ENCODE peak calls at places on chromosomes 7 and 10, in nine cellular contexts. One of them, this sample, is unnamed.

GRCh38 chr10:97129666-97130065 is 56.1 kb downstream of the SLIT1 start:
- DNase-seq in H9: no peak
- DNase-seq in fibroblast of lung: peak; percentile 3
- DNase-seq in IMR-90: no peak
- DNase-seq in H1: no peak
- DNase-seq in keratinocyte: no peak
- DNase-seq in colonic mucosa: no peak
- DNase-seq in kidney: peak; percentile 54
- DNase-seq in MM.1S: no peak
- DNase-seq in this sample: no peak

GRCh38 chr10:71978476-71978875 is 14.3 kb downstream of the CHST3 start:
- DNase-seq in colonic mucosa: no peak
- DNase-seq in H9: peak; percentile 62
- DNase-seq in fibroblast of lung: no peak
- DNase-seq in MM.1S: no peak
- DNase-seq in kidney: no peak
- DNase-seq in H1: no peak
- DNase-seq in keratinocyte: no peak
- DNase-seq in IMR-90: no peak
- DNase-seq in this sample: no peak

GRCh38 chr7:2931034-2931415 is 86.9 kb upstream of the GNA12 start:
- DNase-seq in MM.1S: no peak
- DNase-seq in H9: no peak
- DNase-seq in IMR-90: no peak
- DNase-seq in fibroblast of lung: no peak
- DNase-seq in colonic mucosa: no peak
- DNase-seq in keratinocyte: no peak
- DNase-seq in kidney: peak; percentile 30
- DNase-seq in H1: no peak
- DNase-seq in this sample: no peak

GRCh38 chr7:134826105-134826504 is 46.7 kb downstream of the CALD1 start:
- DNase-seq in fibroblast of lung: peak; percentile 97
- DNase-seq in keratinocyte: no peak
- DNase-seq in colonic mucosa: no peak
- DNase-seq in H9: no peak
- DNase-seq in IMR-90: peak; percentile 91
- DNase-seq in H1: no peak
- DNase-seq in kidney: no peak
- DNase-seq in MM.1S: no peak
- DNase-seq in this sample: peak; percentile 59

GRCh38 chr7:64640504-64640903 is 25.4 kb upstream of the ZNF107 start:
- DNase-seq in H1: no peak
- DNase-seq in MM.1S: no peak
- DNase-seq in colonic mucosa: no peak
- DNase-seq in keratinocyte: no peak
- DNase-seq in fibroblast of lung: no peak
- DNase-seq in H9: no peak
- DNase-seq in kidney: no peak
- DNase-seq in IMR-90: no peak
- DNase-seq in this sample: no peak

GRCh38 chr7:130363156-130363847 is 17.0 kb upstream of the CPA1 start:
- DNase-seq in colonic mucosa: no peak
- DNase-seq in IMR-90: peak; percentile 99
- DNase-seq in H9: no peak
- DNase-seq in H1: no peak
- DNase-seq in kidney: no peak
- DNase-seq in fibroblast of lung: peak; percentile 100
- DNase-seq in MM.1S: no peak
- DNase-seq in keratinocyte: peak; percentile 99
- DNase-seq in this sample: peak; percentile 87

GRCh38 chr10:78802866-78803265 is 265.9 kb upstream of the ZMIZ1 start:
- DNase-seq in MM.1S: no peak
- DNase-seq in H9: no peak
- DNase-seq in fibroblast of lung: peak; percentile 64
- DNase-seq in kidney: peak; percentile 84
- DNase-seq in keratinocyte: no peak
- DNase-seq in H1: no peak
- DNase-seq in colonic mucosa: peak; percentile 32
- DNase-seq in IMR-90: peak; percentile 79
- DNase-seq in this sample: peak; percentile 84

GRCh38 chr10:62153191-62153590 is 115.5 kb downstream of the RTKN2 start:
- DNase-seq in fibroblast of lung: peak; percentile 51
- DNase-seq in IMR-90: peak; percentile 85
- DNase-seq in keratinocyte: no peak
- DNase-seq in colonic mucosa: no peak
- DNase-seq in H9: no peak
- DNase-seq in H1: no peak
- DNase-seq in kidney: no peak
- DNase-seq in MM.1S: no peak
- DNase-seq in this sample: peak; percentile 78

GRCh38 chr10:78685466-78686163 is 383.2 kb upstream of the ZMIZ1 start:
- DNase-seq in H9: no peak
- DNase-seq in colonic mucosa: no peak
- DNase-seq in fibroblast of lung: peak; percentile 56
- DNase-seq in keratinocyte: no peak
- DNase-seq in H1: no peak
- DNase-seq in IMR-90: peak; percentile 38
- DNase-seq in MM.1S: no peak
- DNase-seq in kidney: no peak
- DNase-seq in this sample: no peak

GRCh38 chr7:36949711-36950600 is 225.7 kb upstream of the AOAH start:
- DNase-seq in IMR-90: no peak
- DNase-seq in H1: no peak
- DNase-seq in keratinocyte: no peak
- DNase-seq in fibroblast of lung: no peak
- DNase-seq in H9: no peak
- DNase-seq in colonic mucosa: peak; percentile 50
- DNase-seq in kidney: no peak
- DNase-seq in MM.1S: no peak
- DNase-seq in this sample: no peak

DNA sequence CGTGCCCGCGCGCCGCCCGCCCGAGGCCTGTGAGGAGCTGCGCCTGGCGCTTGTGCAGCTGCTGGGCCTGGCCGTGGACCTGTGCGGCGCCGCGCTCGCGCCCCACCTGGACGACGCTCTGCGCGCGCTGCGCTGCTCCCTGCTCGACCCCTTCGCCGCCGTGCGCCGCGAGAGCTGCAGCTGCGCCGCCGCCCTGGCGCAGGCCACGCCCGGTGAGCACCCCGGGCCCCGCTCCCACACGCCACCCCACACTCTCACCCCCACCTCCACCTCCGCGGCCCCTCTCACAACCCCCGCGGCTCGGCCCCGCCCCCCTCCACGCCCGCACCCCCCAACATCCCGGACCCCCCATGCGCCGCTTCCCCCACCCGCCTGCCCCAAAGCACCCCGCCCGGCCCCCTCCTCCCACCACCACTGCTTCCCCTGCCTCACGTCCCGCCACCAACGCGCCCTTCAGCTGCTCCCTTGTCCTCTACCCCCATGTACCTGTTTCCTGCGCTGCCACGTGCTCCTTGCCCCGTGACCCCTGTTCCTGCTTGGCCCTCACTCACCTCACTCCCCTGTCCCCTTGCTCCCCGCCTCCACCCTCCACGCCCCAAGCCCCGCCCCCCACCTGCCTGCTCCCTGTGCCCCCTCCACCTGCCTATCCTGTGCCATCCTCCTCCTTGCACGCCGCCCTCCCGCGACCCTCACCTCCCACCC is at the start of gene PRKAR1B:
- DNase-seq in keratinocyte: no peak
- DNase-seq in kidney: no peak
- DNase-seq in H1: peak; percentile 62
- DNase-seq in IMR-90: no peak
- DNase-seq in fibroblast of lung: no peak
- DNase-seq in colonic mucosa: peak; percentile 72
- DNase-seq in MM.1S: peak; percentile 40
- DNase-seq in H9: peak; percentile 62
- DNase-seq in this sample: peak; percentile 60
- H3K4me1 ChIP-seq in keratinocyte: peaks cover 18% of the 10 kb centered on the region
- H3K4me1 ChIP-seq in kidney: peaks cover 21% of the 10 kb centered on the region
- H3K4me1 ChIP-seq in H1: peaks cover 9% of the 10 kb centered on the region
- H3K4me1 ChIP-seq in IMR-90: peaks cover 17% of the 10 kb centered on the region
- H3K4me1 ChIP-seq in fibroblast of lung: peaks cover 11% of the 10 kb centered on the region
- H3K4me1 ChIP-seq in colonic mucosa: peaks cover 6% of the 10 kb centered on the region
- H3K4me1 ChIP-seq in MM.1S: peaks cover 11% of the 10 kb centered on the region
- H3K4me1 ChIP-seq in H9: no peaks in the 10 kb centered on the region
- H3K4me1 ChIP-seq in this sample: peaks cover 16% of the 10 kb centered on the region

GRCh38 chr7:158265743-158266080 is 321.9 kb downstream of the PTPRN2 start:
- DNase-seq in kidney: no peak
- DNase-seq in H9: no peak
- DNase-seq in fibroblast of lung: no peak
- DNase-seq in IMR-90: no peak
- DNase-seq in keratinocyte: no peak
- DNase-seq in MM.1S: no peak
- DNase-seq in H1: no peak
- DNase-seq in colonic mucosa: no peak
- DNase-seq in this sample: no peak
- H3K9me3 ChIP-seq in kidney: no peaks in the 10 kb centered on the region
- H3K9me3 ChIP-seq in H9: no peaks in the 10 kb centered on the region
- H3K9me3 ChIP-seq in fibroblast of lung: peaks cover 12% of the 10 kb centered on the region
- H3K9me3 ChIP-seq in IMR-90: peaks cover 74% of the 10 kb centered on the region
- H3K9me3 ChIP-seq in keratinocyte: peaks cover 32% of the 10 kb centered on the region
- H3K9me3 ChIP-seq in MM.1S: no peaks in the 10 kb centered on the region
- H3K9me3 ChIP-seq in H1: peaks cover 77% of the 10 kb centered on the region
- H3K9me3 ChIP-seq in colonic mucosa: no peaks in the 10 kb centered on the region
- H3K9me3 ChIP-seq in this sample: no peaks in the 10 kb centered on the region

GRCh38 chr7:116229359-116229758 is 19.0 kb downstream of the TES start:
- DNase-seq in kidney: no peak
- DNase-seq in H9: no peak
- DNase-seq in fibroblast of lung: no peak
- DNase-seq in MM.1S: peak; percentile 72
- DNase-seq in keratinocyte: no peak
- DNase-seq in H1: no peak
- DNase-seq in colonic mucosa: no peak
- DNase-seq in IMR-90: no peak
- DNase-seq in this sample: no peak

GRCh38 chr7:116228241-116228640 is 17.9 kb downstream of the TES start:
- DNase-seq in H1: no peak
- DNase-seq in MM.1S: no peak
- DNase-seq in kidney: no peak
- DNase-seq in H9: no peak
- DNase-seq in IMR-90: no peak
- DNase-seq in fibroblast of lung: no peak
- DNase-seq in keratinocyte: no peak
- DNase-seq in colonic mucosa: no peak
- DNase-seq in this sample: no peak

GRCh38 chr7:116225860-116226259 is 15.5 kb downstream of the TES start:
- DNase-seq in kidney: no peak
- DNase-seq in H1: no peak
- DNase-seq in H9: no peak
- DNase-seq in keratinocyte: no peak
- DNase-seq in fibroblast of lung: no peak
- DNase-seq in MM.1S: no peak
- DNase-seq in IMR-90: no peak
- DNase-seq in colonic mucosa: no peak
- DNase-seq in this sample: no peak

GRCh38 chr7:116226664-116227063 is 16.3 kb downstream of the TES start:
- DNase-seq in colonic mucosa: no peak
- DNase-seq in H1: no peak
- DNase-seq in keratinocyte: no peak
- DNase-seq in MM.1S: no peak
- DNase-seq in IMR-90: peak; percentile 7
- DNase-seq in kidney: no peak
- DNase-seq in fibroblast of lung: no peak
- DNase-seq in H9: no peak
- DNase-seq in this sample: no peak

DNA sequence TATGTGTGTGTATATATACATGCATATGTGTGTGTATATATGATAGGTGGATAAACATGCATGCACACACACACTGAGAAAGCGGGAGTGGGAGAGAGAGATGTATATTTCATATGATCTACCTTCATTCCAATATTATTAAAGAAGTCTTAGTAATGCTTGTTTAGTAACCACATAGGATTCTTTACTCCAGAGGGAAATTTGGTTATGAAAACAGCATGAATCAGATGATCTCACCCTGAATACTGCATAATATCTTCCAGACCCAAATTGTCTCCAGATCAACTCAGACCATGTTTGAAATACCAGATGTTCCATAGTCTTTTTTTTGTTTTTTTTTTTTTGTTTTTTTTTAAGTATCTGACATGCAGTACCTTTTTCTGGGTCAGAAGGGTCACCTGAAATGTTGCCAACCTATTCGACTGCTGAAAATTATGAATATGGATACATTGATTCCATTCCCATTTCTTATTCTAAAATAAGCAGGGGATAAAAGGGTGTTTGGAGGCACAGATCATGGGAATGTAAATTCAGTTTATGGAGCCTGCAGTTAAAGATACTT is 17.4 kb downstream of the TES start:
- DNase-seq in MM.1S: no peak
- DNase-seq in colonic mucosa: no peak
- DNase-seq in kidney: no peak
- DNase-seq in IMR-90: peak; percentile 94
- DNase-seq in H1: no peak
- DNase-seq in H9: no peak
- DNase-seq in fibroblast of lung: peak; percentile 94
- DNase-seq in keratinocyte: no peak
- DNase-seq in this sample: peak; percentile 93
- H3K9ac ChIP-seq in MM.1S: no peak overlapping the region
- H3K9ac ChIP-seq in colonic mucosa: no peak overlapping the region
- H3K9ac ChIP-seq in kidney: no peak overlapping the region
- H3K9ac ChIP-seq in IMR-90: no peak overlapping the region
- H3K9ac ChIP-seq in H1: no peak overlapping the region
- H3K9ac ChIP-seq in H9: no peak overlapping the region
- H3K9ac ChIP-seq in fibroblast of lung: no peak overlapping the region
- H3K9ac ChIP-seq in keratinocyte: no peak overlapping the region
- H3K9ac ChIP-seq in this sample: no peak overlapping the region

GRCh38 chr10:127015373-127015772 is 110.1 kb downstream of the DOCK1 start:
- DNase-seq in fibroblast of lung: no peak
- DNase-seq in colonic mucosa: no peak
- DNase-seq in H9: no peak
- DNase-seq in IMR-90: no peak
- DNase-seq in kidney: no peak
- DNase-seq in MM.1S: no peak
- DNase-seq in H1: no peak
- DNase-seq in keratinocyte: no peak
- DNase-seq in this sample: no peak

GRCh38 chr10:127016331-127016730 is 111.1 kb downstream of the DOCK1 start:
- DNase-seq in H1: no peak
- DNase-seq in fibroblast of lung: no peak
- DNase-seq in keratinocyte: no peak
- DNase-seq in kidney: no peak
- DNase-seq in colonic mucosa: no peak
- DNase-seq in IMR-90: no peak
- DNase-seq in H9: no peak
- DNase-seq in MM.1S: no peak
- DNase-seq in this sample: no peak

GRCh38 chr10:127013696-127014095 is 108.5 kb downstream of the DOCK1 start:
- DNase-seq in H1: no peak
- DNase-seq in colonic mucosa: peak; percentile 28
- DNase-seq in keratinocyte: no peak
- DNase-seq in H9: no peak
- DNase-seq in fibroblast of lung: no peak
- DNase-seq in kidney: no peak
- DNase-seq in MM.1S: no peak
- DNase-seq in IMR-90: no peak
- DNase-seq in this sample: no peak

GRCh38 chr10:127013251-127013656 is 108.0 kb downstream of the DOCK1 start:
- DNase-seq in H1: no peak
- DNase-seq in H9: no peak
- DNase-seq in keratinocyte: no peak
- DNase-seq in fibroblast of lung: no peak
- DNase-seq in IMR-90: no peak
- DNase-seq in kidney: no peak
- DNase-seq in colonic mucosa: peak; percentile 80
- DNase-seq in MM.1S: no peak
- DNase-seq in this sample: no peak

GRCh38 chr10:127014671-127015070 is 109.4 kb downstream of the DOCK1 start:
- DNase-seq in MM.1S: no peak
- DNase-seq in H1: no peak
- DNase-seq in H9: no peak
- DNase-seq in colonic mucosa: no peak
- DNase-seq in kidney: no peak
- DNase-seq in fibroblast of lung: no peak
- DNase-seq in keratinocyte: no peak
- DNase-seq in IMR-90: no peak
- DNase-seq in this sample: no peak
- H3K4me1 ChIP-seq in MM.1S: no peaks in the 10 kb centered on the region
- H3K4me1 ChIP-seq in H1: peaks cover 3% of the 10 kb centered on the region
- H3K4me1 ChIP-seq in H9: no peaks in the 10 kb centered on the region
- H3K4me1 ChIP-seq in colonic mucosa: peaks cover 9% of the 10 kb centered on the region
- H3K4me1 ChIP-seq in kidney: peaks cover 4% of the 10 kb centered on the region
- H3K4me1 ChIP-seq in fibroblast of lung: no peaks in the 10 kb centered on the region
- H3K4me1 ChIP-seq in keratinocyte: peaks cover 20% of the 10 kb centered on the region
- H3K4me1 ChIP-seq in IMR-90: peaks cover 3% of the 10 kb centered on the region
- H3K4me1 ChIP-seq in this sample: no peaks in the 10 kb centered on the region

This sample was measured in adipocyte.